ENCODE peak calls at places on chromosome 6, in ten cellular contexts. D is PC-9, B is PC-3, L is aorta, A is cardiac muscle cell, S is H9, N is ascending aorta, J is fibroblast of lung, T is uterus, M is right atrium auricular region. O is an unnamed sample.

GRCh38 chr6:31585531-31585930 is 546 bp upstream of the LST1 start:
- DNase-seq in D (no peak), B (peak; percentile 31), L (no peak), A (no peak), S (peak; percentile 66), N (no peak), J (no peak), T (no peak), M (no peak), O (peak; percentile 81)

GRCh38 chr6:27251672-27252251 is 4.3 kb downstream of the PRSS16 start:
- DNase-seq in D (peak; percentile 93), B (peak; percentile 92), L (peak; percentile 59), A (peak; percentile 76), S (peak; percentile 99), N (no peak), J (peak; percentile 67), T (peak; percentile 20), M (no peak), O (peak; percentile 98)

GRCh38 chr6:35086636-35087360 is 54.3 kb downstream of the TCP11 start:
- DNase-seq in D (no peak), B (no peak), L (no peak), A (no peak), S (peak; percentile 17), N (no peak), J (no peak), T (no peak), M (no peak), O (no peak)

GRCh38 chr6:137904822-137905617 is 38.0 kb downstream of the TNFAIP3 start:
- DNase-seq in D (no peak), B (no peak), L (no peak), A (no peak), S (no peak), N (no peak), J (peak; percentile 51), T (no peak), M (no peak), O (no peak)

GRCh38 chr6:140980265-140980887 is 1152.3 kb upstream of the GJE1 start:
- DNase-seq in D (no peak), B (no peak), L (no peak), A (peak; percentile 27), S (no peak), N (no peak), J (peak; percentile 38), T (no peak), M (no peak), O (peak; percentile 30)

GRCh38 chr6:112235956-112236355 is 18.4 kb downstream of the LAMA4 start:
- DNase-seq in D (no peak), B (no peak), L (no peak), A (peak; percentile 85), S (no peak), N (no peak), J (peak; percentile 78), T (no peak), M (no peak), O (no peak)

GRCh38 chr6:134948708-134949107 is 1.2 kb downstream of the ALDH8A1 start:
- DNase-seq in D (no peak), B (no peak), L (no peak), A (no peak), S (no peak), N (no peak), J (no peak), T (no peak), M (no peak), O (no peak)

GRCh38 chr6:112752791-112753190 is 405.7 kb downstream of the RFPL4B start:
- DNase-seq in D (no peak), B (no peak), L (no peak), A (no peak), S (no peak), N (no peak), J (no peak), T (no peak), M (no peak), O (no peak)

GRCh38 chr6:75855047-75855446 is 106.0 kb downstream of the MYO6 start:
- DNase-seq in D (no peak), B (peak; percentile 70), L (no peak), A (peak; percentile 85), S (no peak), N (no peak), J (peak; percentile 62), T (no peak), M (no peak), O (peak; percentile 87)

GRCh38 chr6:118320652-118321051 is 227.4 kb upstream of the PLN start:
- DNase-seq in D (no peak), B (no peak), L (no peak), A (peak; percentile 8), S (no peak), N (no peak), J (no peak), T (no peak), M (no peak), O (no peak)

GRCh38 chr6:4100655-4101054 is 21.7 kb upstream of the FAM217A start:
- DNase-seq in D (no peak), B (no peak), L (no peak), A (no peak), S (no peak), N (no peak), J (no peak), T (no peak), M (no peak), O (no peak)

DNA sequence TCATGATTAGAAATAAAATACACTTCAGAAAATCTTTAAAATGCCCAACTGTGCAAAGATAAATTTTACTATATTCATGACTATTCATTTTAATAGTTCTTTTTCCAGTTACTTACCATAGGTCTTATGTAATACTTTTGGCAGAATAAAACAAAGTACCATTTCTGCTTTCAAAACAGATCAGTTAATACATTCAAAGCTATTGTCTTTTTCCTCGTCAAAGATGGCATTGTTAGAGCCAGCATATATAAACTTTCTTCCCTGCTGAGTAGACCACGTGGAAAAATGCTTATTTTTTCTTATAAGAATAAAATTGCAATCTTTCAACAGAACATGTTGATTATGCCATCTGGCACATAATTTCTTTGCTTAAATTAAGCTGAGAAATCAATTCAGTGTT is 34.9 kb upstream of the EXOC2 start:
- DNase-seq in D (no peak), B (no peak), L (no peak), A (no peak), S (no peak), N (no peak), J (no peak), T (no peak), M (no peak), O (no peak)
- H3K27me3 ChIP-seq in D (peaks cover 33% of the 10 kb centered on the region), B (peaks cover 80% of the 10 kb centered on the region), L (peaks cover 2% of the 10 kb centered on the region), A (peaks cover 7% of the 10 kb centered on the region), S (no peaks in the 10 kb centered on the region), N (no peaks in the 10 kb centered on the region), J (no peaks in the 10 kb centered on the region), T (no peaks in the 10 kb centered on the region), M (no peaks in the 10 kb centered on the region), O (no peaks in the 10 kb centered on the region)

GRCh38 chr6:123210645-123211044 is 214.6 kb downstream of the CLVS2 start:
- DNase-seq in D (no peak), B (no peak), L (no peak), A (no peak), S (no peak), N (no peak), J (no peak), T (no peak), M (no peak), O (no peak)
- H3K27ac ChIP-seq in D (no peak overlapping the region), B (no peak overlapping the region), L (no peak overlapping the region), A (no peak overlapping the region), S (no peak overlapping the region), N (no peak overlapping the region), J (no peak overlapping the region), T (no peak overlapping the region), M (no peak overlapping the region), O (no peak overlapping the region)

GRCh38 chr6:399785-400517 is 8.4 kb downstream of the IRF4 start:
- DNase-seq in D (no peak), B (no peak), L (no peak), A (no peak), S (no peak), N (no peak), J (no peak), T (no peak), M (no peak), O (no peak)

GRCh38 chr6:398065-398464 is 6.5 kb downstream of the IRF4 start:
- DNase-seq in D (no peak), B (no peak), L (no peak), A (no peak), S (no peak), N (no peak), J (no peak), T (no peak), M (no peak), O (no peak)

GRCh38 chr6:397604-398003 is 6.1 kb downstream of the IRF4 start:
- DNase-seq in D (no peak), B (no peak), L (no peak), A (no peak), S (no peak), N (no peak), J (no peak), T (no peak), M (no peak), O (no peak)

GRCh38 chr6:397056-397455 is 5.5 kb downstream of the IRF4 start:
- DNase-seq in D (no peak), B (no peak), L (no peak), A (no peak), S (no peak), N (no peak), J (no peak), T (no peak), M (no peak), O (no peak)

DNA sequence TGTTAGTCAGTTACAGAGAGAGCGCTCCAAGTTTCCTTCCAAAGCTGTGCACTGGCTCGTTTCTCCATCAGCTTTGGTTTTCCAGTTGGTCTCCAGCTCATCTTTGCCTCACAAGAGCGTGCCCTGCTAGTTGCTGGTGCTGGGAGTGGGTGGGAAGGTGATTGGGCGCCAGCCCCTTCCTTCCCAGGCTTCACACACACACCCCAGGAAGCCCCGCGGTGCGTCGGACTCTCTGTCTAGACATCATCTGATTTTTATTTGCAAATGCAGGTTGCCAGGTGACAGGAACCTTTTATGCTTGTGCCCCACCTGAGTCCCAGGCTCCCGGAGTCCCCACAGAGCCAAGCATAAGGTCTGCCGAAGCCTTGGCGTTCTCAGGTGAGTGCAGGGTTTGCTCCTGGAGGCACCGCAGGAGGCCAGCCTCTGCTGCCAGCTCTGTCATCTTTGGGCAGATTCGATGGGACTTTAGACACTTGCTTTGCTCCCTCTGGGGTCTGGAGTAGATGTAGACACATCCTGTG is 7.1 kb downstream of the IRF4 start:
- DNase-seq in D (no peak), B (no peak), L (no peak), A (no peak), S (no peak), N (no peak), J (no peak), T (no peak), M (no peak), O (no peak)
- H3K27me3 ChIP-seq in D (peaks cover 72% of the 10 kb centered on the region), B (peaks cover 71% of the 10 kb centered on the region), L (no peaks in the 10 kb centered on the region), A (peaks cover 51% of the 10 kb centered on the region), S (peaks cover 14% of the 10 kb centered on the region), N (no peaks in the 10 kb centered on the region), J (peaks cover 22% of the 10 kb centered on the region), T (no peaks in the 10 kb centered on the region), M (peaks cover 4% of the 10 kb centered on the region), O (peaks cover 24% of the 10 kb centered on the region)

DNA sequence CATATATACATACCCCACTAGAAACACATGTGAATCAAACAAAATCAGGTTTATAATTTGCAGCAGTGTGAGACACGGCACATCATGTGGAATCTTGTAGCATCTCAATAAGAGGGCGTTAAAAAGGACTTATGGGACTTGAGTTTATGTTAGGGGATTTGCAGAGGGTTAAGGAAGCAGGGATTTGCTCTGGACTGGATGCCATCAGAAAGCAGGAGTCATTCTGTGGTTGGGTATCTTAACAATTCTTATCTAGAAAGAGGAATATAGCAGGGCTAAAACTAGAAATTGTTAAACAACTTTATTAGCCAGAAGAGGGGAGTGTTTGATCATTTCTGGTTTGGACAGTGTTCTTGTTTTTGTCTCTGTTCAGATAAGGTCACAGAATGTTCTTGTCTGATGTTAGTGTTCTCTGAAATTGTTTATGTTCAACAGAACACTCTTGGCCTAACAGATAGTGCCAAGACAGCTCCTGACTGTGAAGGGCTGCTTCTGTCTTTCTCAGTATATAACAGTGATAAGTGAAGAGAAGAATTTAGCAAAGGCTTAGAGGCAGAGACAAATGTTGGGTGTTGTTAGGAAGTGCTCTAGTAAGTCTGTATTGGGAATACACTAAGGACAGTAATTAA is 39.2 kb downstream of the LIN28B start:
- DNase-seq in D (no peak), B (peak; percentile 58), L (no peak), A (peak; percentile 51), S (no peak), N (no peak), J (peak; percentile 20), T (no peak), M (no peak), O (no peak)
- H3K27ac ChIP-seq in D (no peak overlapping the region), B (no peak overlapping the region), L (no peak overlapping the region), A (peak overlapping the region; percentile 92), S (no peak overlapping the region), N (no peak overlapping the region), J (no peak overlapping the region), T (no peak overlapping the region), M (no peak overlapping the region), O (peak overlapping the region; percentile 73)

O was measured in GM23338.